ENCODE peak calls at places on chromosomes 3 and 15, in seven cellular contexts. M is GM23338; F is heart right ventricle; K is brain microvascular endothelial cell; T is breast epithelium; N is CD8-positive, alpha-beta T cell; Q is psoas muscle. D is an unnamed sample.

GRCh38 chr3:66744521-66744920 is 243.7 kb upstream of the LRIG1 start:
- DNase-seq in M (no peak), F (no peak), K (no peak), T (no peak), N (no peak), Q (no peak), D (no peak)

GRCh38 chr3:127747066-127747465 is 74.3 kb downstream of the ABTB1 start:
- DNase-seq in M (no peak), F (no peak), K (no peak), T (no peak), N (no peak), Q (no peak), D (no peak)

GRCh38 chr3:22012471-22012870 is 261.5 kb upstream of the ZNF385D start:
- DNase-seq in M (no peak), F (no peak), K (no peak), T (no peak), N (no peak), Q (no peak), D (no peak)

GRCh38 chr15:81000626-81001179 is at the start of gene TLNRD1:
- DNase-seq in M (peak), F (peak), K (peak), T (peak), N (peak), Q (peak), D (peak)

GRCh38 chr15:95645791-95646338 is 684.6 kb upstream of the NR2F2 start:
- DNase-seq in M (no peak), F (no peak), K (no peak), T (no peak), N (no peak), Q (no peak), D (no peak)

GRCh38 chr3:155217591-155217990 is 75.9 kb downstream of the STRIT1 start:
- DNase-seq in M (no peak), F (no peak), K (peak), T (no peak), N (no peak), Q (no peak), D (peak)

GRCh38 chr3:195802795-195803194 is 8.9 kb downstream of the MUC4 start:
- DNase-seq in M (no peak), F (no peak), K (no peak), T (no peak), N (no peak), Q (no peak), D (no peak)

GRCh38 chr15:38564557-38565286 is at the start of gene RASGRP1:
- DNase-seq in M (peak), F (peak), K (peak), T (peak), N (peak), Q (peak), D (peak)

GRCh38 chr3:39960515-39961403 is 151.3 kb downstream of the MYRIP start:
- DNase-seq in M (no peak), F (no peak), K (no peak), T (no peak), N (no peak), Q (no peak), D (no peak)

GRCh38 chr3:56977561-56977889 is 82.9 kb upstream of the SPATA12 start:
- DNase-seq in M (no peak), F (no peak), K (no peak), T (no peak), N (no peak), Q (no peak), D (no peak)

GRCh38 chr15:69559440-69560215 is 107.0 kb downstream of the RPLP1 start:
- DNase-seq in M (no peak), F (no peak), K (no peak), T (no peak), N (no peak), Q (no peak), D (no peak)

GRCh38 chr3:108301695-108302404 is 5.5 kb downstream of the HHLA2 start:
- DNase-seq in M (no peak), F (no peak), K (no peak), T (no peak), N (no peak), Q (no peak), D (no peak)

GRCh38 chr3:123096701-123097100 is 29.9 kb downstream of the PDIA5 start:
- DNase-seq in M (no peak), F (peak), K (no peak), T (no peak), N (no peak), Q (peak), D (no peak)

GRCh38 chr15:101201411-101202174 is 50.3 kb downstream of the CHSY1 start:
- DNase-seq in M (peak), F (peak), K (peak), T (peak), N (no peak), Q (peak), D (peak)

GRCh38 chr15:62110000-62110851 is 43.4 kb downstream of the C2CD4A start:
- DNase-seq in M (no peak), F (no peak), K (peak), T (no peak), N (no peak), Q (peak), D (peak)

GRCh38 chr15:40334941-40335795 is 5.6 kb downstream of the CCDC9B start:
- DNase-seq in M (no peak), F (no peak), K (no peak), T (no peak), N (no peak), Q (peak), D (no peak)

GRCh38 chr15:79283252-79284048 is 928 bp downstream of the ANKRD34C start:
- DNase-seq in M (peak), F (peak), K (peak), T (no peak), N (no peak), Q (peak), D (peak)

GRCh38 chr15:74214324-74215021 is 11.9 kb upstream of the STRA6 start:
- DNase-seq in M (no peak), F (no peak), K (no peak), T (no peak), N (no peak), Q (no peak), D (no peak)

GRCh38 chr15:55250951-55251350 is 38.7 kb downstream of the RAB27A start:
- DNase-seq in M (no peak), F (no peak), K (no peak), T (no peak), N (no peak), Q (no peak), D (no peak)

DNA sequence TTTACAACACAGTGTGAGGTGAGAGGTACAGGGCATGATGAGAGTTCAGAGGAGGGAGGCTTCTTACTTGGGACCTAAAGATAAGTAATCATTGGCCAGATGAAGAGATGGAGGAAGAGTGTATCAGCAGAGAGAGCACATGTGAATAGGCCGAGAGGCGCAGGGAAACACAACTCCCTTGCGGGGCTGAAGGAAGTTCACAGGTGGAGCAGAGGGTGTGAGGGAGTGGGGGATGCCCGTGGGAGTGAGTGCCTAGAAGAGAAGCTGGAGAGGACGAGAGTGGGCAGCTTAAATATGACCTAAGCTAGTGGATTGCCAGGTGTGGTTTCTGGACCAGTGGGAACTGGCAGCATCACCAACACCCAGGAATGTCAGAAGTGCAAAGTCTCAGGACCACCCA is 98.2 kb upstream of the TBC1D5 start:
- DNase-seq in M (no peak), F (no peak), K (no peak), T (no peak), N (no peak), Q (no peak), D (no peak)
- H3K27ac ChIP-seq in M (no peak), F (no peak), K (no peak), T (no peak), N (no peak), Q (no peak), D (no peak)

GRCh38 chr3:119420196-119420595 is 43.2 kb downstream of the TMEM39A start:
- DNase-seq in M (peak), F (no peak), K (no peak), T (no peak), N (no peak), Q (no peak), D (no peak)
- TF ChIP-seq CTCF in M (peak), F (no peak), K (peak), T (no peak), N (no peak), Q (no peak), D (no peak)

GRCh38 chr3:71127052-71127451 is 456.5 kb downstream of the FOXP1 start:
- DNase-seq in M (no peak), F (no peak), K (no peak), T (no peak), N (no peak), Q (no peak), D (no peak)
- H3K27ac ChIP-seq in M (peak), F (peak), K (peak), T (peak), N (peak), Q (peak), D (no peak)

GRCh38 chr3:159781867-159782266 is 206.8 kb upstream of the IL12A start:
- DNase-seq in M (no peak), F (no peak), K (no peak), T (no peak), N (no peak), Q (no peak), D (no peak)
- TF ChIP-seq CTCF in M (peak), F (no peak), K (no peak), T (no peak), N (no peak), Q (no peak), D (no peak)

D was measured in RWPE1.